ENCODE peak calls at places on chromosomes 4 and X, in six cellular contexts. One of them, this sample, is unnamed.

GRCh38 chr4:6771229-6771671 is 11.3 kb upstream of the KIAA0232 start:
- DNase-seq in NCI-H748 treated with DMSO at 0.1 percent for 48 hours: no peak
- DNase-seq in EH: no peak
- DNase-seq in fibroblast of lung: peak
- DNase-seq in mucosa of gallbladder: peak
- DNase-seq in T1000: no peak
- DNase-seq in this sample: no peak

GRCh38 chr4:186936496-186937375 is 213.1 kb upstream of the FAT1 start:
- DNase-seq in mucosa of gallbladder: no peak
- DNase-seq in NCI-H748 treated with DMSO at 0.1 percent for 48 hours: no peak
- DNase-seq in EH: peak
- DNase-seq in T1000: no peak
- DNase-seq in fibroblast of lung: peak
- DNase-seq in this sample: no peak

GRCh38 chr4:32858971-32859370 is 2138.8 kb downstream of the PCDH7 start:
- DNase-seq in mucosa of gallbladder: no peak
- DNase-seq in NCI-H748 treated with DMSO at 0.1 percent for 48 hours: no peak
- DNase-seq in EH: peak
- DNase-seq in T1000: peak
- DNase-seq in fibroblast of lung: peak
- DNase-seq in this sample: no peak

GRCh38 chr4:40672528-40673522 is 43.2 kb upstream of the RBM47 start:
- DNase-seq in fibroblast of lung: peak
- DNase-seq in mucosa of gallbladder: peak
- DNase-seq in EH: peak
- DNase-seq in T1000: peak
- DNase-seq in NCI-H748 treated with DMSO at 0.1 percent for 48 hours: no peak
- DNase-seq in this sample: no peak

GRCh38 chr4:130851107-130851506 is 1755.2 kb downstream of the C4orf33 start:
- DNase-seq in T1000: no peak
- DNase-seq in fibroblast of lung: no peak
- DNase-seq in NCI-H748 treated with DMSO at 0.1 percent for 48 hours: no peak
- DNase-seq in EH: no peak
- DNase-seq in mucosa of gallbladder: no peak
- DNase-seq in this sample: no peak

GRCh38 chr4:151226004-151226932 is 50.7 kb upstream of the PRSS48 start:
- DNase-seq in NCI-H748 treated with DMSO at 0.1 percent for 48 hours: no peak
- DNase-seq in T1000: no peak
- DNase-seq in EH: peak
- DNase-seq in mucosa of gallbladder: no peak
- DNase-seq in fibroblast of lung: peak
- DNase-seq in this sample: no peak

GRCh38 chr4:10590896-10591295 is 93.7 kb downstream of the CLNK start:
- DNase-seq in NCI-H748 treated with DMSO at 0.1 percent for 48 hours: no peak
- DNase-seq in fibroblast of lung: peak
- DNase-seq in T1000: peak
- DNase-seq in mucosa of gallbladder: no peak
- DNase-seq in EH: peak
- DNase-seq in this sample: no peak

GRCh38 chr4:180589575-180589974 is 1653.6 kb upstream of the TENM3 start:
- DNase-seq in mucosa of gallbladder: no peak
- DNase-seq in fibroblast of lung: no peak
- DNase-seq in T1000: no peak
- DNase-seq in EH: no peak
- DNase-seq in NCI-H748 treated with DMSO at 0.1 percent for 48 hours: no peak
- DNase-seq in this sample: no peak

GRCh38 chr4:15118281-15118680 is 116.0 kb downstream of the CPEB2 start:
- DNase-seq in mucosa of gallbladder: no peak
- DNase-seq in T1000: no peak
- DNase-seq in fibroblast of lung: peak
- DNase-seq in EH: peak
- DNase-seq in NCI-H748 treated with DMSO at 0.1 percent for 48 hours: no peak
- DNase-seq in this sample: no peak

GRCh38 chr4:26183017-26183416 is 137.8 kb upstream of the RBPJ start:
- DNase-seq in EH: peak
- DNase-seq in T1000: peak
- DNase-seq in NCI-H748 treated with DMSO at 0.1 percent for 48 hours: no peak
- DNase-seq in fibroblast of lung: peak
- DNase-seq in mucosa of gallbladder: no peak
- DNase-seq in this sample: no peak

GRCh38 chr4:92334716-92335350 is 31.1 kb downstream of the GRID2 start:
- DNase-seq in fibroblast of lung: peak
- DNase-seq in T1000: no peak
- DNase-seq in NCI-H748 treated with DMSO at 0.1 percent for 48 hours: no peak
- DNase-seq in mucosa of gallbladder: no peak
- DNase-seq in EH: no peak
- DNase-seq in this sample: no peak

GRCh38 chrX:121160987-121161386 is 113.6 kb downstream of the GLUD2 start:
- DNase-seq in NCI-H748 treated with DMSO at 0.1 percent for 48 hours: no peak
- DNase-seq in fibroblast of lung: peak
- DNase-seq in EH: no peak
- DNase-seq in T1000: no peak
- DNase-seq in mucosa of gallbladder: no peak
- DNase-seq in this sample: no peak

GRCh38 chrX:105307762-105308161 is 87.3 kb upstream of the TEX13A start:
- DNase-seq in mucosa of gallbladder: no peak
- DNase-seq in EH: peak
- DNase-seq in T1000: no peak
- DNase-seq in NCI-H748 treated with DMSO at 0.1 percent for 48 hours: no peak
- DNase-seq in fibroblast of lung: peak
- DNase-seq in this sample: no peak

GRCh38 chr4:159296061-159296460 is 193.2 kb downstream of the RAPGEF2 start:
- DNase-seq in NCI-H748 treated with DMSO at 0.1 percent for 48 hours: no peak
- DNase-seq in fibroblast of lung: peak
- DNase-seq in T1000: no peak
- DNase-seq in mucosa of gallbladder: no peak
- DNase-seq in EH: peak
- DNase-seq in this sample: no peak

GRCh38 chr4:7942019-7942556 is 2.4 kb upstream of the AFAP1 start:
- DNase-seq in NCI-H748 treated with DMSO at 0.1 percent for 48 hours: no peak
- DNase-seq in fibroblast of lung: no peak
- DNase-seq in mucosa of gallbladder: no peak
- DNase-seq in T1000: no peak
- DNase-seq in EH: no peak
- DNase-seq in this sample: no peak

GRCh38 chrX:144379156-144379555 is 495.3 kb downstream of the UBE2NL start:
- DNase-seq in fibroblast of lung: no peak
- DNase-seq in NCI-H748 treated with DMSO at 0.1 percent for 48 hours: peak
- DNase-seq in EH: no peak
- DNase-seq in T1000: no peak
- DNase-seq in mucosa of gallbladder: no peak
- DNase-seq in this sample: no peak

GRCh38 chrX:134542485-134542884 is 82.5 kb downstream of the HPRT1 start:
- DNase-seq in NCI-H748 treated with DMSO at 0.1 percent for 48 hours: no peak
- DNase-seq in fibroblast of lung: peak
- DNase-seq in mucosa of gallbladder: no peak
- DNase-seq in EH: peak
- DNase-seq in T1000: peak
- DNase-seq in this sample: no peak

GRCh38 chrX:11611161-11611560 is 54.6 kb downstream of the ARHGAP6 start:
- DNase-seq in mucosa of gallbladder: no peak
- DNase-seq in fibroblast of lung: no peak
- DNase-seq in NCI-H748 treated with DMSO at 0.1 percent for 48 hours: no peak
- DNase-seq in T1000: no peak
- DNase-seq in EH: no peak
- DNase-seq in this sample: no peak

GRCh38 chrX:13142891-13143290 is 98.5 kb upstream of the FAM9C start:
- DNase-seq in T1000: no peak
- DNase-seq in mucosa of gallbladder: no peak
- DNase-seq in fibroblast of lung: no peak
- DNase-seq in NCI-H748 treated with DMSO at 0.1 percent for 48 hours: no peak
- DNase-seq in EH: no peak
- DNase-seq in this sample: no peak

GRCh38 chr4:136489101-136489500 is 1043.2 kb downstream of the PCDH18 start:
- DNase-seq in T1000: no peak
- DNase-seq in EH: no peak
- DNase-seq in fibroblast of lung: no peak
- DNase-seq in mucosa of gallbladder: no peak
- DNase-seq in NCI-H748 treated with DMSO at 0.1 percent for 48 hours: no peak
- DNase-seq in this sample: no peak

GRCh38 chr4:87950516-87950915 is 25.0 kb upstream of the SPP1 start:
- DNase-seq in EH: peak
- DNase-seq in mucosa of gallbladder: no peak
- DNase-seq in NCI-H748 treated with DMSO at 0.1 percent for 48 hours: no peak
- DNase-seq in T1000: no peak
- DNase-seq in fibroblast of lung: no peak
- DNase-seq in this sample: no peak

GRCh38 chr4:95516528-95517011 is 32.2 kb downstream of the UNC5C start:
- DNase-seq in mucosa of gallbladder: no peak
- DNase-seq in NCI-H748 treated with DMSO at 0.1 percent for 48 hours: no peak
- DNase-seq in T1000: no peak
- DNase-seq in fibroblast of lung: no peak
- DNase-seq in EH: no peak
- DNase-seq in this sample: peak

GRCh38 chr4:161376275-161376674 is 787.5 kb downstream of the FSTL5 start:
- DNase-seq in EH: no peak
- DNase-seq in T1000: no peak
- DNase-seq in NCI-H748 treated with DMSO at 0.1 percent for 48 hours: no peak
- DNase-seq in fibroblast of lung: peak
- DNase-seq in mucosa of gallbladder: no peak
- DNase-seq in this sample: no peak

GRCh38 chr4:7418131-7418943 is 16.4 kb downstream of the PSAPL1 start:
- DNase-seq in fibroblast of lung: no peak
- DNase-seq in mucosa of gallbladder: no peak
- DNase-seq in T1000: no peak
- DNase-seq in EH: no peak
- DNase-seq in NCI-H748 treated with DMSO at 0.1 percent for 48 hours: no peak
- DNase-seq in this sample: peak

GRCh38 chrX:155666741-155667140 is 54.0 kb upstream of the TMLHE start:
- DNase-seq in mucosa of gallbladder: no peak
- DNase-seq in NCI-H748 treated with DMSO at 0.1 percent for 48 hours: no peak
- DNase-seq in fibroblast of lung: no peak
- DNase-seq in T1000: no peak
- DNase-seq in EH: no peak
- DNase-seq in this sample: no peak

GRCh38 chr4:23685481-23685880 is 204.4 kb downstream of the PPARGC1A start:
- DNase-seq in T1000: no peak
- DNase-seq in NCI-H748 treated with DMSO at 0.1 percent for 48 hours: no peak
- DNase-seq in fibroblast of lung: no peak
- DNase-seq in mucosa of gallbladder: no peak
- DNase-seq in EH: no peak
- DNase-seq in this sample: no peak

GRCh38 chr4:134408897-134409296 is 207.3 kb upstream of the PABPC4L start:
- DNase-seq in mucosa of gallbladder: no peak
- DNase-seq in NCI-H748 treated with DMSO at 0.1 percent for 48 hours: no peak
- DNase-seq in EH: no peak
- DNase-seq in fibroblast of lung: peak
- DNase-seq in T1000: no peak
- DNase-seq in this sample: no peak

GRCh38 chrX:156004740-156005139 is 7.2 kb downstream of the IL9R start:
- DNase-seq in T1000: no peak
- DNase-seq in mucosa of gallbladder: no peak
- DNase-seq in EH: no peak
- DNase-seq in fibroblast of lung: no peak
- DNase-seq in NCI-H748 treated with DMSO at 0.1 percent for 48 hours: no peak
- DNase-seq in this sample: no peak

GRCh38 chr4:174111350-174111888 is 172.0 kb downstream of the FBXO8 start:
- DNase-seq in EH: no peak
- DNase-seq in NCI-H748 treated with DMSO at 0.1 percent for 48 hours: peak
- DNase-seq in T1000: no peak
- DNase-seq in mucosa of gallbladder: no peak
- DNase-seq in fibroblast of lung: no peak
- DNase-seq in this sample: no peak

GRCh38 chr4:158055668-158056067 is 117.2 kb downstream of the GASK1B start:
- DNase-seq in NCI-H748 treated with DMSO at 0.1 percent for 48 hours: no peak
- DNase-seq in fibroblast of lung: no peak
- DNase-seq in mucosa of gallbladder: no peak
- DNase-seq in T1000: no peak
- DNase-seq in EH: no peak
- DNase-seq in this sample: no peak

GRCh38 chr4:77959566-77960338 is 97.1 kb downstream of the MRPL1 start:
- DNase-seq in NCI-H748 treated with DMSO at 0.1 percent for 48 hours: peak
- DNase-seq in T1000: no peak
- DNase-seq in mucosa of gallbladder: no peak
- DNase-seq in EH: peak
- DNase-seq in fibroblast of lung: peak
- DNase-seq in this sample: peak

GRCh38 chr4:17347445-17347844 is 164.4 kb downstream of the QDPR start:
- DNase-seq in mucosa of gallbladder: peak
- DNase-seq in T1000: no peak
- DNase-seq in fibroblast of lung: peak
- DNase-seq in EH: peak
- DNase-seq in NCI-H748 treated with DMSO at 0.1 percent for 48 hours: no peak
- DNase-seq in this sample: peak

GRCh38 chrX:48815266-48815665 is 11.0 kb upstream of the ERAS start:
- DNase-seq in T1000: no peak
- DNase-seq in fibroblast of lung: no peak
- DNase-seq in EH: no peak
- DNase-seq in mucosa of gallbladder: no peak
- DNase-seq in NCI-H748 treated with DMSO at 0.1 percent for 48 hours: no peak
- DNase-seq in this sample: no peak

GRCh38 chr4:181796502-181796901 is 446.7 kb upstream of the TENM3 start:
- DNase-seq in fibroblast of lung: peak
- DNase-seq in T1000: no peak
- DNase-seq in EH: no peak
- DNase-seq in mucosa of gallbladder: no peak
- DNase-seq in NCI-H748 treated with DMSO at 0.1 percent for 48 hours: no peak
- DNase-seq in this sample: no peak

GRCh38 chr4:1604706-1605205 is 79.4 kb downstream of the FAM53A start:
- DNase-seq in T1000: no peak
- DNase-seq in EH: no peak
- DNase-seq in mucosa of gallbladder: no peak
- DNase-seq in fibroblast of lung: no peak
- DNase-seq in NCI-H748 treated with DMSO at 0.1 percent for 48 hours: no peak
- DNase-seq in this sample: no peak

GRCh38 chr4:100421356-100421978 is 96.4 kb downstream of the EMCN start:
- DNase-seq in mucosa of gallbladder: no peak
- DNase-seq in fibroblast of lung: peak
- DNase-seq in T1000: no peak
- DNase-seq in EH: peak
- DNase-seq in NCI-H748 treated with DMSO at 0.1 percent for 48 hours: peak
- DNase-seq in this sample: no peak

GRCh38 chr4:83010111-83010521 is 507 bp downstream of the LIN54 start:
- DNase-seq in NCI-H748 treated with DMSO at 0.1 percent for 48 hours: no peak
- DNase-seq in fibroblast of lung: peak
- DNase-seq in mucosa of gallbladder: no peak
- DNase-seq in EH: peak
- DNase-seq in T1000: no peak
- DNase-seq in this sample: no peak

GRCh38 chr4:7031526-7032449 is 11.4 kb upstream of the TADA2B start:
- DNase-seq in EH: peak
- DNase-seq in mucosa of gallbladder: no peak
- DNase-seq in fibroblast of lung: peak
- DNase-seq in T1000: peak
- DNase-seq in NCI-H748 treated with DMSO at 0.1 percent for 48 hours: no peak
- DNase-seq in this sample: no peak

This sample was measured in BE2C.